ENCODE peak calls at places on chromosomes 2 and 18, in six cellular contexts. L is glutamatergic neuron, E is astrocyte of the spinal cord, N is fibroblast of villous mesenchyme, Y is left lung, C is psoas muscle. J is an unnamed sample.

GRCh38 chr18:13019301-13019700 is 28.1 kb downstream of the CEP192 start:
- DNase-seq in L (no peak), E (no peak), N (no peak), Y (no peak), C (no peak), J (no peak)

GRCh38 chr2:70514612-70515055 is 39.0 kb downstream of the TGFA start:
- DNase-seq in L (peak; percentile 45), E (no peak), N (no peak), Y (peak; percentile 83), C (no peak), J (peak; percentile 93)

GRCh38 chr2:75221872-75222271 is 22.6 kb upstream of the TACR1 start:
- DNase-seq in L (no peak), E (peak; percentile 54), N (no peak), Y (no peak), C (no peak), J (no peak)

GRCh38 chr2:101047774-101048173 is 45.7 kb downstream of the RPL31 start:
- DNase-seq in L (no peak), E (no peak), N (peak; percentile 34), Y (no peak), C (no peak), J (no peak)

GRCh38 chr2:188475945-188476344 is 184.3 kb downstream of the GULP1 start:
- DNase-seq in L (no peak), E (peak; percentile 61), N (no peak), Y (no peak), C (no peak), J (no peak)

GRCh38 chr18:73752965-73753364 is 394.7 kb downstream of the FBXO15 start:
- DNase-seq in L (no peak), E (no peak), N (peak; percentile 61), Y (no peak), C (no peak), J (no peak)

GRCh38 chr2:175003875-175004729 is 1.1 kb downstream of the CHN1 start:
- DNase-seq in L (peak; percentile 64), E (peak; percentile 24), N (peak; percentile 11), Y (no peak), C (no peak), J (no peak)

GRCh38 chr2:29723255-29724001 is 198.0 kb downstream of the ALK start:
- DNase-seq in L (no peak), E (no peak), N (no peak), Y (no peak), C (no peak), J (no peak)

GRCh38 chr2:143815082-143815481 is 685.9 kb downstream of the ARHGAP15 start:
- DNase-seq in L (no peak), E (no peak), N (no peak), Y (no peak), C (no peak), J (no peak)

GRCh38 chr2:6011871-6012380 is 319.7 kb downstream of the SOX11 start:
- DNase-seq in L (peak; percentile 49), E (no peak), N (no peak), Y (no peak), C (no peak), J (no peak)

GRCh38 chr2:48633143-48633542 is 15.5 kb downstream of the GTF2A1L start:
- DNase-seq in L (no peak), E (no peak), N (peak; percentile 83), Y (no peak), C (no peak), J (no peak)

GRCh38 chr18:70234667-70235459 is 29.4 kb upstream of the RTTN start:
- DNase-seq in L (no peak), E (no peak), N (peak; percentile 76), Y (no peak), C (no peak), J (no peak)

GRCh38 chr2:156157670-156158069 is 174.9 kb downstream of the NR4A2 start:
- DNase-seq in L (no peak), E (no peak), N (no peak), Y (no peak), C (no peak), J (no peak)

GRCh38 chr2:12296915-12297314 is 419.8 kb upstream of the TRIB2 start:
- DNase-seq in L (no peak), E (no peak), N (no peak), Y (no peak), C (no peak), J (no peak)

GRCh38 chr18:23730850-23731249 is 41.6 kb downstream of the LAMA3 start:
- DNase-seq in L (no peak), E (no peak), N (no peak), Y (no peak), C (no peak), J (no peak)

GRCh38 chr2:120549841-120550240 is 185.8 kb upstream of the GLI2 start:
- DNase-seq in L (no peak), E (no peak), N (no peak), Y (no peak), C (no peak), J (no peak)

GRCh38 chr18:2846638-2847340 is at the start of gene EMILIN2:
- DNase-seq in L (peak; percentile 54), E (peak; percentile 65), N (peak; percentile 45), Y (peak; percentile 97), C (peak; percentile 85), J (peak; percentile 52)

GRCh38 chr18:39622431-39622830 is 2056.8 kb upstream of the CELF4 start:
- DNase-seq in L (no peak), E (no peak), N (no peak), Y (no peak), C (no peak), J (no peak)

GRCh38 chr2:241203218-241204009 is 14.9 kb downstream of the ANO7 start:
- DNase-seq in L (no peak), E (no peak), N (no peak), Y (peak; percentile 63), C (no peak), J (no peak)

GRCh38 chr2:127332335-127332734 is 38.4 kb upstream of the ERCC3 start:
- DNase-seq in L (no peak), E (no peak), N (no peak), Y (no peak), C (no peak), J (no peak)

GRCh38 chr2:118903029-118903351 is 39.0 kb upstream of the MARCO start:
- DNase-seq in L (no peak), E (no peak), N (no peak), Y (no peak), C (no peak), J (no peak)

GRCh38 chr2:173159794-173160463 is 84.3 kb downstream of the MAP3K20 start:
- DNase-seq in L (no peak), E (peak; percentile 96), N (peak; percentile 99), Y (peak; percentile 81), C (peak; percentile 94), J (peak; percentile 85)

GRCh38 chr2:152513681-152514080 is 178.7 kb downstream of the FMNL2 start:
- DNase-seq in L (no peak), E (peak; percentile 65), N (no peak), Y (no peak), C (peak; percentile 70), J (no peak)

GRCh38 chr2:233486778-233487552 is 79.6 kb downstream of the USP40 start:
- DNase-seq in L (no peak), E (peak; percentile 94), N (peak; percentile 75), Y (no peak), C (no peak), J (no peak)

GRCh38 chr2:156687715-156688114 is 251.5 kb downstream of the GPD2 start:
- DNase-seq in L (no peak), E (no peak), N (peak; percentile 1), Y (no peak), C (peak; percentile 59), J (no peak)

GRCh38 chr2:130869441-130870160 is 32.9 kb downstream of the ARHGEF4 start:
- DNase-seq in L (no peak), E (no peak), N (no peak), Y (no peak), C (no peak), J (no peak)

GRCh38 chr18:46199515-46200147 is 95.4 kb downstream of the HAUS1 start:
- DNase-seq in L (no peak), E (peak; percentile 51), N (peak; percentile 75), Y (no peak), C (no peak), J (no peak)

GRCh38 chr18:77520767-77521166 is 271.1 kb downstream of the GALR1 start:
- DNase-seq in L (no peak), E (no peak), N (no peak), Y (no peak), C (no peak), J (no peak)

GRCh38 chr18:63454497-63454896 is 22.3 kb upstream of the SERPINB5 start:
- DNase-seq in L (no peak), E (peak; percentile 4), N (no peak), Y (no peak), C (no peak), J (no peak)

DNA sequence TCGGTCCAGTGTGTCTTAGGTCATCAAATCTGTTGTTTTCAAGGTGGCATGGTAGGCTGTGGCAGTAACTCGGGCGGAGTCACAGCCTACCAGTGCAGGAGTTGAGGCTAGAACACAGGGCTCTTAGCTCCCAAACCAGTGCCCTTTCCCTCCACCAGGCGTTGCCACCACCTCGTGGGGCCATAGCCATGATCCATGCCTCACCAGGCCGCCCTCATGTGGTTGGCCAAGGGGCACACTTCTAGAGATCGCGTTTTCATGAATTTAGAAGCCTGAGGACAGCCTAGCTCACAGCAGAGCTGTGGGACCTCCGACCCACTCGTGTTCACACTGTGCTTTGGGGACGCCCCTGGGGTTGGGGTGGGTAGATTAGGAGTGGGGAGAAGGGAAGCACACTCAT is 10.6 kb downstream of the SEC11C start:
- DNase-seq in L (no peak), E (no peak), N (no peak), Y (no peak), C (no peak), J (no peak)
- TF ChIP-seq CTCF in L (no peak), E (no peak), N (no peak), Y (no peak), C (no peak), J (no peak)

DNA sequence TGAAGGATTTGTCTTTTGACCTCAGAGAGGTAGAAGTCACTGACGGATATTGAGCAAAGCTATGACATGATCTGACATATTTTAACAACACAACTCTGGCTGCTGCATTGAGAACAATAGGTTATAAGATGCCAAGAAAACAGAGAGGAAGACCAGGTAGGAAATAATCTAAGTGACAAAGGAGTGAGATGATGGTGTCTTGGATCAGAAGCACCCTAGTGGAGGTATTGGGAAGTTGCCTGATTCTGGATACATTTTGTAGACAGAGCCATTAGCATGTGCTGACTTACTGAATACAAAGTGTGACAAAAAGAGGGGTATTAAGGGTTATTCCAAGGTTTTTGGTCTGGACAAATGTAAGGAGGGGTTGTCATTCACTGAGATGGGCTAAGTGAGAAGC is 1438.1 kb downstream of the DPP10 start:
- DNase-seq in L (no peak), E (no peak), N (no peak), Y (no peak), C (no peak), J (no peak)
- TF ChIP-seq CTCF in L (peak; percentile 63), E (no peak), N (no peak), Y (no peak), C (no peak), J (no peak)

GRCh38 chr2:214960677-214961076 is 151.2 kb upstream of the BARD1 start:
- DNase-seq in L (no peak), E (peak; percentile 19), N (peak; percentile 3), Y (no peak), C (no peak), J (no peak)
- TF ChIP-seq CTCF in L (peak; percentile 37), E (no peak), N (no peak), Y (no peak), C (no peak), J (peak; percentile 12)

DNA sequence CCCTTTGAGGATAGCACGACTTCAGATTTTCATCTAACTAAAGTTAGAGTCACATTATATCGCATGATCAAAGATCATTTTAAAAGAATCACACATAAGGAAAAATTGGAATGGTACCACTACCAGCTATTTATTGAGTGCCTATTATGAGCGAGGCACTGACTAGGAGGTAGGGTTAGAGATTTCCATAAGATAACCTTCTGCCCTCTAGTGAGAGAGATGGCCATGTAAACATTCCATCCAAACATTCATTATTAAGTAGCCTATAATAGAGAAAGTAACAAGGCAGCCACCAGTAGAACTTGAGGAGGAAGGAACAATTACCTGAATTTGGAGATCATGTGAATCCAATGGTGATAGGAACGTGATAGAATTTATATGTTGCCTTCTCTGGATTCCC is 25.4 kb upstream of the GLS start:
- DNase-seq in L (no peak), E (no peak), N (no peak), Y (no peak), C (no peak), J (no peak)
- TF ChIP-seq CTCF in L (no peak), E (no peak), N (no peak), Y (no peak), C (no peak), J (no peak)

J was measured in right lobe of liver.